ENCODE peak calls at places on chromosomes 6 and 20, in eight cellular contexts. T is fibroblast of lung, O is colonic mucosa, B is neural progenitor cell, Y is H9, N is H1, Q is IMR-90, R is mammary epithelial cell. J is an unnamed sample.

GRCh38 chr6:125124250-125124777 is 29.3 kb upstream of the TPD52L1 start:
- DNase-seq in T (peak), N (no peak), B (no peak), R (peak), Y (no peak), Q (no peak), O (no peak), J (peak)

GRCh38 chr6:30548375-30548774 is 7.9 kb downstream of the GNL1 start:
- DNase-seq in Y (no peak), N (no peak), Q (peak), O (no peak), T (peak), R (no peak), B (no peak), J (peak)

GRCh38 chr6:152233547-152234320 is 403.4 kb downstream of the SYNE1 start:
- DNase-seq in B (no peak), N (no peak), R (no peak), Y (no peak), T (no peak), O (no peak), Q (no peak), J (no peak)

GRCh38 chr6:144095134-144096002 is at the start of gene SF3B5:
- DNase-seq in Y (peak), T (peak), N (peak), B (peak), R (peak), O (peak), Q (peak), J (peak)

GRCh38 chr20:62778601-62779416 is 17.5 kb upstream of the MRGBP start:
- DNase-seq in B (no peak), N (no peak), T (no peak), Q (no peak), R (no peak), Y (peak), O (no peak), J (no peak)

GRCh38 chr20:12152996-12153395 is 235.3 kb downstream of the BTBD3 start:
- DNase-seq in Q (peak), B (no peak), N (no peak), R (peak), T (peak), O (no peak), Y (no peak), J (peak)

GRCh38 chr20:40467014-40467413 is 222.0 kb downstream of the MAFB start:
- DNase-seq in N (no peak), Q (no peak), T (no peak), Y (no peak), B (no peak), R (no peak), O (no peak), J (no peak)

GRCh38 chr6:35448191-35448590 is 3.9 kb upstream of the FANCE start:
- DNase-seq in Y (no peak), Q (no peak), N (no peak), T (no peak), B (no peak), O (no peak), R (no peak), J (no peak)

GRCh38 chr6:125020385-125020784 is 58.1 kb downstream of the RNF217 start:
- DNase-seq in R (no peak), O (no peak), N (no peak), Y (no peak), B (no peak), Q (peak), T (peak), J (no peak)

GRCh38 chr6:128686084-128686483 is 165.7 kb upstream of the PTPRK start:
- DNase-seq in Y (no peak), O (no peak), N (no peak), R (no peak), B (no peak), T (no peak), Q (no peak), J (no peak)

GRCh38 chr6:166203641-166204222 is 36.1 kb upstream of the TBXT start:
- DNase-seq in O (no peak), B (no peak), N (no peak), T (no peak), Y (no peak), Q (no peak), R (no peak), J (no peak)

GRCh38 chr6:148857817-148858390 is 111.1 kb downstream of the UST start:
- DNase-seq in O (no peak), R (peak), T (peak), B (no peak), Q (peak), N (no peak), Y (no peak), J (peak)

GRCh38 chr20:39960522-39961420 is 728.3 kb downstream of the MAFB start:
- DNase-seq in Q (no peak), O (no peak), N (no peak), R (no peak), B (no peak), Y (peak), T (no peak), J (no peak)

GRCh38 chr6:35596448-35597442 is 84.0 kb upstream of the TULP1 start:
- DNase-seq in Q (peak), R (peak), O (no peak), T (peak), Y (no peak), B (no peak), N (no peak), J (peak)

GRCh38 chr20:35607003-35607735 is 8.5 kb upstream of the SPAG4 start:
- DNase-seq in B (no peak), N (no peak), R (peak), Q (no peak), O (no peak), T (no peak), Y (no peak), J (peak)

GRCh38 chr6:1871936-1872335 is 262.2 kb downstream of the FOXC1 start:
- DNase-seq in Q (no peak), B (peak), T (peak), R (no peak), O (no peak), N (no peak), Y (no peak), J (no peak)

GRCh38 chr6:3841066-3841454 is 8.1 kb upstream of the FAM50B start:
- DNase-seq in Y (no peak), B (no peak), Q (no peak), O (no peak), N (no peak), T (peak), R (no peak), J (no peak)

GRCh38 chr6:106927531-106928398 is 46.8 kb downstream of the CD24 start:
- DNase-seq in N (peak), R (peak), Y (peak), Q (peak), B (peak), O (peak), T (peak), J (peak)

GRCh38 chr6:16903470-16903869 is 142.2 kb upstream of the ATXN1 start:
- DNase-seq in O (no peak), B (no peak), R (no peak), N (no peak), Y (no peak), T (peak), Q (peak), J (peak)

GRCh38 chr6:134357110-134357509 is 39.2 kb upstream of the SGK1 start:
- DNase-seq in R (peak), T (no peak), Q (no peak), O (no peak), Y (no peak), N (no peak), B (no peak), J (no peak)

GRCh38 chr6:161186173-161186769 is 87.6 kb downstream of the AGPAT4 start:
- DNase-seq in N (no peak), B (no peak), O (peak), T (peak), Q (peak), Y (no peak), R (peak), J (peak)

GRCh38 chr6:33616913-33617312 is 4.2 kb upstream of the ITPR3 start:
- DNase-seq in R (no peak), T (peak), B (no peak), N (no peak), Y (no peak), Q (no peak), O (no peak), J (no peak)

GRCh38 chr20:24873015-24873620 is 76.0 kb upstream of the CST7 start:
- DNase-seq in O (no peak), N (no peak), Y (no peak), T (no peak), Q (no peak), B (no peak), R (no peak), J (no peak)

GRCh38 chr20:44650777-44651493 is 564 bp downstream of the ADA start:
- DNase-seq in Y (no peak), B (no peak), O (peak), T (no peak), R (no peak), Q (no peak), N (no peak), J (no peak)

GRCh38 chr6:99282479-99283062 is 66.9 kb downstream of the FAXC start:
- DNase-seq in O (no peak), N (no peak), R (peak), Q (peak), B (peak), T (peak), Y (no peak), J (peak)

GRCh38 chr6:166543603-166544293 is 42.7 kb downstream of the RAMACL start:
- DNase-seq in Q (no peak), T (no peak), R (no peak), B (no peak), N (no peak), Y (no peak), O (no peak), J (no peak)

DNA sequence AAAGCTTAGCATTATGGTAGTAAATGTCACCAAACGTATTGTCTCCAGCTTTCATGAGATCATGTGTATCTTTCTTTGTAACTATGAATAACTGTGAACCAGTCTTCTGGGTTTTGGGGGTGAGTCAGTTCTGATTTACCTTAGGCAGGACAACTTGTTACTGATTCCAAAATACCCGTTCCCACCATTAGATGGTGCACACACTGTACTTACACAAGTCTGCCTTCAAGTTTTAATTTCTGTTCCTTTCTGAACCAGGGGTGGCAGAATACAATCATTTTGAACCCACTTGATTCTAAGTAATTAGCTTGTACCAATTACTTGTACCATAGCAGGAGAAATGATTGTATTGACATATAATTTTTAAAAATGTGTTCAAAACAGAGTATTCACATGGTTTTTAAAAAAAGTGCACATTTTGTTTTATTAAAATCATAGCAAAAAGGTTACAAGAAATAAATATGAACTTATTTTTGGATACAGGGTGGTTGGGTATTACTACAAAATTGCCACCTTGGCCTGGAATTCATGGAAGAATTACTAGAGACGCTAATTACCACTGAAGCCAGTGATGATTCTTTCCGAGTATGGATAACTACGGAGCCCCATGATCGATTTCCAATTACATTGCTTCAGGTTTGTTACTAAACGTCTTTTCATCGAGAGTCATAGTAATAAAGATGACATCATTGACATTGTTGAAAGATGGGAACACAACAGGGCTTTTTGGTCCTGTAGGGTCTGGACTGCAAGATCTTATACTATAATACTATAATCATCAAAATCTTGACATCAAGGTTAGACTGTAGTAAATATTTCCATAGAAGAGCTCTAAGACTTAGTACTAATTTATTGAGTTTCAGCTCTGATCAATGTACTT is 75.2 kb upstream of the GLP1R start:
- DNase-seq in R (peak), Y (no peak), T (peak), N (no peak), B (peak), O (no peak), Q (peak), J (peak)
- TF ChIP-seq CTCF in R (peak), Y (peak), T (peak), N (peak), B (peak), O (peak), Q (peak), J (peak)

GRCh38 chr20:50724851-50725721 is 6.3 kb upstream of the PARD6B start:
- DNase-seq in Q (peak), R (peak), Y (peak), O (peak), T (peak), B (peak), N (no peak), J (peak)

GRCh38 chr20:50723672-50724071 is 7.7 kb upstream of the PARD6B start:
- DNase-seq in R (no peak), Y (no peak), B (no peak), N (no peak), Q (no peak), O (no peak), T (no peak), J (no peak)

GRCh38 chr20:50722466-50723155 is 8.8 kb upstream of the PARD6B start:
- DNase-seq in R (no peak), Y (no peak), B (no peak), T (no peak), O (no peak), N (no peak), Q (no peak), J (no peak)

GRCh38 chr20:50725722-50726000 is 5.7 kb upstream of the PARD6B start:
- DNase-seq in Y (no peak), B (no peak), O (no peak), T (no peak), R (no peak), Q (no peak), N (no peak), J (no peak)

GRCh38 chr20:50724112-50724724 is 7.2 kb upstream of the PARD6B start:
- DNase-seq in Y (no peak), Q (no peak), R (no peak), B (no peak), N (no peak), O (no peak), T (no peak), J (no peak)
- H3K9ac ChIP-seq in Y (no peak), Q (peak), R (peak), B (no peak), N (no peak), O (no peak), T (no peak), J (peak)

GRCh38 chr20:53914861-53915458 is 155.4 kb downstream of the BCAS1 start:
- DNase-seq in O (no peak), B (peak), R (no peak), Q (no peak), Y (no peak), T (no peak), N (no peak), J (no peak)
- TF ChIP-seq CTCF in O (no peak), B (peak), R (no peak), Q (no peak), Y (peak), T (no peak), N (no peak), J (no peak)

GRCh38 chr6:42041131-42042055 is 8.9 kb upstream of the TAF8 start:
- DNase-seq in O (no peak), Y (no peak), B (peak), T (no peak), Q (no peak), R (no peak), N (no peak), J (no peak)

GRCh38 chr6:42038811-42039408 is 11.4 kb upstream of the TAF8 start:
- DNase-seq in T (peak), O (no peak), Y (no peak), B (no peak), Q (peak), N (no peak), R (no peak), J (no peak)

GRCh38 chr6:42043787-42044475 is 6.4 kb upstream of the TAF8 start:
- DNase-seq in O (peak), N (peak), T (peak), B (peak), Q (peak), R (peak), Y (peak), J (peak)

GRCh38 chr6:42045538-42046460 is 4.5 kb upstream of the TAF8 start:
- DNase-seq in Q (peak), N (peak), O (peak), B (no peak), T (peak), R (peak), Y (peak), J (peak)

GRCh38 chr6:42042108-42042507 is 8.2 kb upstream of the TAF8 start:
- DNase-seq in N (no peak), B (no peak), R (no peak), T (no peak), Y (no peak), O (no peak), Q (no peak), J (no peak)
- H3K9ac ChIP-seq in N (no peak), B (no peak), R (no peak), T (no peak), Y (no peak), O (no peak), Q (no peak), J (no peak)

GRCh38 chr20:3670511-3670910 is 7.3 kb upstream of the GFRA4 start:
- DNase-seq in B (peak), R (no peak), T (no peak), O (no peak), Y (peak), N (no peak), Q (peak), J (peak)
- TF ChIP-seq CTCF in B (peak), R (peak), T (no peak), O (no peak), Y (peak), N (peak), Q (peak), J (no peak)